ENCODE peak calls at places on chromosomes 13 and 19, in ten cellular contexts. Q is body of pancreas; B is NCI-H226; I is cardiac fibroblast; T is NCI-H187; W is lung; C is progenitor cell of endocrine pancreas; J is ACHN; X is CD4-positive, alpha-beta T cell; P is A549. U is an unnamed sample.
A peak's percentile ranks its signal among the peaks of the same experiment; 100 is the strongest.

GRCh38 chr19:39171479-39172465 is 25.0 kb upstream of the NCCRP1 start:
- DNase-seq in Q (no peak), B (no peak), I (no peak), T (no peak), W (no peak), C (no peak), J (no peak), X (no peak), P (no peak), U (no peak)

GRCh38 chr13:96238241-96238640 is 148.3 kb downstream of the HS6ST3 start:
- DNase-seq in Q (no peak), B (no peak), I (no peak), T (no peak), W (no peak), C (no peak), J (no peak), X (no peak), P (no peak), U (no peak)

GRCh38 chr19:41323023-41323422 is 13.1 kb downstream of the CCDC97 start:
- DNase-seq in Q (no peak), B (peak; percentile 35), I (peak; percentile 75), T (no peak), W (no peak), C (no peak), J (no peak), X (no peak), P (no peak), U (no peak)

GRCh38 chr19:41795031-41795461 is 1.3 kb upstream of the CEACAM3 start:
- DNase-seq in Q (peak; percentile 57), B (peak; percentile 12), I (peak; percentile 58), T (peak; percentile 70), W (peak; percentile 70), C (peak; percentile 27), J (peak; percentile 33), X (peak; percentile 59), P (peak; percentile 49), U (peak; percentile 11)

GRCh38 chr13:112968910-112969691 is at the start of gene MCF2L:
- DNase-seq in Q (peak; percentile 63), B (peak; percentile 18), I (peak; percentile 42), T (peak; percentile 85), W (peak; percentile 41), C (no peak), J (peak; percentile 24), X (peak; percentile 48), P (peak; percentile 27), U (no peak)

GRCh38 chr13:41199526-41199925 is 5.2 kb upstream of the KBTBD7 start:
- DNase-seq in Q (no peak), B (no peak), I (no peak), T (no peak), W (no peak), C (no peak), J (no peak), X (no peak), P (no peak), U (no peak)

GRCh38 chr13:89740994-89741678 is 1606.4 kb upstream of the MIR17HG start:
- DNase-seq in Q (no peak), B (no peak), I (no peak), T (no peak), W (no peak), C (no peak), J (no peak), X (no peak), P (no peak), U (no peak)

GRCh38 chr13:31476753-31477152 is 262.6 kb upstream of the RXFP2 start:
- DNase-seq in Q (no peak), B (no peak), I (peak; percentile 18), T (no peak), W (no peak), C (no peak), J (no peak), X (no peak), P (peak; percentile 1), U (no peak)

GRCh38 chr13:60583196-60583908 is 186.3 kb downstream of the TDRD3 start:
- DNase-seq in Q (no peak), B (peak; percentile 10), I (peak; percentile 92), T (no peak), W (no peak), C (no peak), J (no peak), X (no peak), P (no peak), U (no peak)

GRCh38 chr13:75415720-75416119 is 66.2 kb downstream of the TBC1D4 start:
- DNase-seq in Q (no peak), B (peak; percentile 30), I (peak; percentile 87), T (no peak), W (no peak), C (no peak), J (no peak), X (no peak), P (no peak), U (peak; percentile 29)